ENCODE peak calls at places on chromosomes 12 and 14, in eight cellular contexts. L is T47D; K is WERI-Rb-1; D is HT-29; E is effector CD4-positive, alpha-beta T cell; J is NCI-H345; F is substantia nigra; H is lower lobe of right lung. A is an unnamed sample.

GRCh38 chr14:65957631-65958205 is 528.5 kb upstream of the CCDC196 start:
- DNase-seq in L (no peak), K (no peak), D (no peak), E (no peak), J (no peak), F (no peak), H (no peak), A (no peak)

GRCh38 chr12:30754383-30754749 is 385 bp downstream of the CAPRIN2 start:
- DNase-seq in L (no peak), K (no peak), D (no peak), E (no peak), J (no peak), F (no peak), H (no peak), A (no peak)

GRCh38 chr12:68240079-68240478 is 13.3 kb downstream of the IL22 start:
- DNase-seq in L (no peak), K (no peak), D (peak; percentile 93), E (no peak), J (no peak), F (no peak), H (no peak), A (no peak)

GRCh38 chr12:125330645-125331341 is 265.6 kb downstream of the AACS start:
- DNase-seq in L (peak; percentile 74), K (peak; percentile 72), D (peak; percentile 46), E (peak; percentile 6), J (peak; percentile 24), F (peak; percentile 53), H (peak; percentile 58), A (peak; percentile 5)

GRCh38 chr14:51369814-51370213 is 129.8 kb downstream of the TMX1 start:
- DNase-seq in L (no peak), K (peak; percentile 46), D (peak; percentile 13), E (no peak), J (no peak), F (no peak), H (no peak), A (no peak)

GRCh38 chr12:97745406-97746101 is 282.9 kb downstream of the RMST start:
- DNase-seq in L (no peak), K (no peak), D (no peak), E (no peak), J (no peak), F (no peak), H (no peak), A (no peak)

GRCh38 chr12:164207-164606 is 49.8 kb downstream of the SLC6A12 start:
- DNase-seq in L (no peak), K (peak; percentile 84), D (peak; percentile 7), E (no peak), J (no peak), F (no peak), H (no peak), A (no peak)

GRCh38 chr14:32050839-32051238 is 26.3 kb upstream of the ARHGAP5 start:
- DNase-seq in L (no peak), K (no peak), D (no peak), E (no peak), J (no peak), F (no peak), H (no peak), A (no peak)

GRCh38 chr12:105317453-105317852 is 13.0 kb upstream of the C12orf75 start:
- DNase-seq in L (no peak), K (no peak), D (peak; percentile 16), E (no peak), J (no peak), F (no peak), H (no peak), A (no peak)

GRCh38 chr12:46470975-46471374 is 98.4 kb upstream of the SLC38A2 start:
- DNase-seq in L (no peak), K (no peak), D (no peak), E (no peak), J (no peak), F (no peak), H (no peak), A (no peak)

GRCh38 chr14:69956970-69957369 is 77.8 kb downstream of the SMOC1 start:
- DNase-seq in L (no peak), K (no peak), D (no peak), E (no peak), J (no peak), F (no peak), H (no peak), A (no peak)

GRCh38 chr12:26787125-26787495 is 45.9 kb downstream of the ITPR2 start:
- DNase-seq in L (no peak), K (no peak), D (no peak), E (no peak), J (no peak), F (no peak), H (no peak), A (no peak)

GRCh38 chr12:85663631-85664030 is 172.6 kb downstream of the RASSF9 start:
- DNase-seq in L (no peak), K (no peak), D (no peak), E (no peak), J (no peak), F (no peak), H (no peak), A (no peak)

GRCh38 chr14:71620401-71620800 is 311.8 kb upstream of the RGS6 start:
- DNase-seq in L (no peak), K (no peak), D (no peak), E (no peak), J (no peak), F (no peak), H (no peak), A (no peak)